ENCODE peak calls at places on chromosome 19, in ten cellular contexts. One of them, this sample, is unnamed.
A peak's percentile ranks its signal among the peaks of the same experiment; 100 is the strongest.

GRCh38 chr19:40247178-40247577 is 20.7 kb upstream of the CCNP start:
- DNase-seq in CD4-positive, alpha-beta memory T cell: no peak
- DNase-seq in neural crest cell: no peak
- DNase-seq in stimulated activated CD4-positive, alpha-beta T cell treated with anti-CD3 and anti-CD28 coated beads, TNF-alpha, amount 100 ng/mL, for 4 hours: no peak
- DNase-seq in NCI-H345: no peak
- DNase-seq in brain pericyte: no peak
- DNase-seq in omental fat pad: no peak
- DNase-seq in amygdala: no peak
- DNase-seq in globus pallidus: no peak
- DNase-seq in anterior cingulate cortex: no peak
- DNase-seq in this sample: no peak

GRCh38 chr19:6948884-6949283 is 61.5 kb downstream of the ADGRE1 start:
- DNase-seq in stimulated activated CD4-positive, alpha-beta T cell treated with anti-CD3 and anti-CD28 coated beads, TNF-alpha, amount 100 ng/mL, for 4 hours: no peak
- DNase-seq in CD4-positive, alpha-beta memory T cell: no peak
- DNase-seq in anterior cingulate cortex: no peak
- DNase-seq in neural crest cell: no peak
- DNase-seq in NCI-H345: no peak
- DNase-seq in brain pericyte: no peak
- DNase-seq in omental fat pad: no peak
- DNase-seq in amygdala: no peak
- DNase-seq in globus pallidus: no peak
- DNase-seq in this sample: no peak

GRCh38 chr19:48506138-48506733 is 5.4 kb downstream of the LMTK3 start:
- DNase-seq in CD4-positive, alpha-beta memory T cell: peak; percentile 67
- DNase-seq in NCI-H345: peak; percentile 24
- DNase-seq in neural crest cell: no peak
- DNase-seq in omental fat pad: no peak
- DNase-seq in stimulated activated CD4-positive, alpha-beta T cell treated with anti-CD3 and anti-CD28 coated beads, TNF-alpha, amount 100 ng/mL, for 4 hours: no peak
- DNase-seq in brain pericyte: no peak
- DNase-seq in globus pallidus: no peak
- DNase-seq in anterior cingulate cortex: no peak
- DNase-seq in amygdala: no peak
- DNase-seq in this sample: peak; percentile 64

GRCh38 chr19:11041966-11042627 is 47.2 kb upstream of the LDLR start:
- DNase-seq in amygdala: no peak
- DNase-seq in brain pericyte: no peak
- DNase-seq in neural crest cell: no peak
- DNase-seq in omental fat pad: no peak
- DNase-seq in stimulated activated CD4-positive, alpha-beta T cell treated with anti-CD3 and anti-CD28 coated beads, TNF-alpha, amount 100 ng/mL, for 4 hours: no peak
- DNase-seq in anterior cingulate cortex: no peak
- DNase-seq in NCI-H345: no peak
- DNase-seq in globus pallidus: no peak
- DNase-seq in CD4-positive, alpha-beta memory T cell: no peak
- DNase-seq in this sample: no peak

GRCh38 chr19:29404951-29405727 is 120.7 kb upstream of the VSTM2B start:
- DNase-seq in neural crest cell: peak; percentile 13
- DNase-seq in NCI-H345: peak; percentile 99
- DNase-seq in globus pallidus: no peak
- DNase-seq in CD4-positive, alpha-beta memory T cell: no peak
- DNase-seq in anterior cingulate cortex: no peak
- DNase-seq in brain pericyte: no peak
- DNase-seq in amygdala: no peak
- DNase-seq in omental fat pad: no peak
- DNase-seq in stimulated activated CD4-positive, alpha-beta T cell treated with anti-CD3 and anti-CD28 coated beads, TNF-alpha, amount 100 ng/mL, for 4 hours: no peak
- DNase-seq in this sample: no peak

GRCh38 chr19:17121736-17122293 is 46.2 kb downstream of the MYO9B start:
- DNase-seq in CD4-positive, alpha-beta memory T cell: no peak
- DNase-seq in NCI-H345: no peak
- DNase-seq in brain pericyte: no peak
- DNase-seq in amygdala: no peak
- DNase-seq in globus pallidus: no peak
- DNase-seq in stimulated activated CD4-positive, alpha-beta T cell treated with anti-CD3 and anti-CD28 coated beads, TNF-alpha, amount 100 ng/mL, for 4 hours: no peak
- DNase-seq in neural crest cell: no peak
- DNase-seq in omental fat pad: no peak
- DNase-seq in anterior cingulate cortex: no peak
- DNase-seq in this sample: peak; percentile 54

GRCh38 chr19:10142701-10143375 is 23.1 kb upstream of the EIF3G start:
- DNase-seq in stimulated activated CD4-positive, alpha-beta T cell treated with anti-CD3 and anti-CD28 coated beads, TNF-alpha, amount 100 ng/mL, for 4 hours: peak; percentile 23
- DNase-seq in anterior cingulate cortex: no peak
- DNase-seq in omental fat pad: no peak
- DNase-seq in amygdala: no peak
- DNase-seq in globus pallidus: no peak
- DNase-seq in neural crest cell: no peak
- DNase-seq in CD4-positive, alpha-beta memory T cell: peak; percentile 81
- DNase-seq in NCI-H345: no peak
- DNase-seq in brain pericyte: no peak
- DNase-seq in this sample: no peak

GRCh38 chr19:50563597-50563996 is 4.6 kb downstream of the LRRC4B start:
- DNase-seq in amygdala: no peak
- DNase-seq in brain pericyte: no peak
- DNase-seq in CD4-positive, alpha-beta memory T cell: no peak
- DNase-seq in NCI-H345: no peak
- DNase-seq in globus pallidus: no peak
- DNase-seq in neural crest cell: no peak
- DNase-seq in anterior cingulate cortex: no peak
- DNase-seq in omental fat pad: no peak
- DNase-seq in stimulated activated CD4-positive, alpha-beta T cell treated with anti-CD3 and anti-CD28 coated beads, TNF-alpha, amount 100 ng/mL, for 4 hours: no peak
- DNase-seq in this sample: no peak

GRCh38 chr19:6086081-6086858 is 24.0 kb downstream of the RFX2 start:
- DNase-seq in brain pericyte: no peak
- DNase-seq in neural crest cell: no peak
- DNase-seq in amygdala: no peak
- DNase-seq in globus pallidus: no peak
- DNase-seq in NCI-H345: no peak
- DNase-seq in anterior cingulate cortex: no peak
- DNase-seq in CD4-positive, alpha-beta memory T cell: no peak
- DNase-seq in stimulated activated CD4-positive, alpha-beta T cell treated with anti-CD3 and anti-CD28 coated beads, TNF-alpha, amount 100 ng/mL, for 4 hours: no peak
- DNase-seq in omental fat pad: no peak
- DNase-seq in this sample: peak; percentile 83

GRCh38 chr19:6238643-6239281 is 41.0 kb downstream of the MLLT1 start:
- DNase-seq in stimulated activated CD4-positive, alpha-beta T cell treated with anti-CD3 and anti-CD28 coated beads, TNF-alpha, amount 100 ng/mL, for 4 hours: no peak
- DNase-seq in NCI-H345: no peak
- DNase-seq in globus pallidus: no peak
- DNase-seq in omental fat pad: no peak
- DNase-seq in brain pericyte: no peak
- DNase-seq in CD4-positive, alpha-beta memory T cell: no peak
- DNase-seq in neural crest cell: no peak
- DNase-seq in anterior cingulate cortex: no peak
- DNase-seq in amygdala: peak; percentile 29
- DNase-seq in this sample: peak; percentile 66

GRCh38 chr19:55266404-55266803 is 7.6 kb upstream of the PPP6R1 start:
- DNase-seq in omental fat pad: no peak
- DNase-seq in CD4-positive, alpha-beta memory T cell: no peak
- DNase-seq in stimulated activated CD4-positive, alpha-beta T cell treated with anti-CD3 and anti-CD28 coated beads, TNF-alpha, amount 100 ng/mL, for 4 hours: no peak
- DNase-seq in amygdala: no peak
- DNase-seq in anterior cingulate cortex: no peak
- DNase-seq in NCI-H345: no peak
- DNase-seq in neural crest cell: no peak
- DNase-seq in brain pericyte: no peak
- DNase-seq in globus pallidus: no peak
- DNase-seq in this sample: no peak

GRCh38 chr19:3080281-3080680 is 13.9 kb upstream of the GNA11 start:
- DNase-seq in globus pallidus: no peak
- DNase-seq in anterior cingulate cortex: no peak
- DNase-seq in amygdala: no peak
- DNase-seq in brain pericyte: no peak
- DNase-seq in CD4-positive, alpha-beta memory T cell: no peak
- DNase-seq in neural crest cell: no peak
- DNase-seq in omental fat pad: no peak
- DNase-seq in stimulated activated CD4-positive, alpha-beta T cell treated with anti-CD3 and anti-CD28 coated beads, TNF-alpha, amount 100 ng/mL, for 4 hours: no peak
- DNase-seq in NCI-H345: no peak
- DNase-seq in this sample: peak; percentile 87

GRCh38 chr19:5804516-5805464 is at the start of gene NRTN:
- DNase-seq in amygdala: no peak
- DNase-seq in brain pericyte: no peak
- DNase-seq in NCI-H345: peak; percentile 68
- DNase-seq in stimulated activated CD4-positive, alpha-beta T cell treated with anti-CD3 and anti-CD28 coated beads, TNF-alpha, amount 100 ng/mL, for 4 hours: peak; percentile 43
- DNase-seq in neural crest cell: no peak
- DNase-seq in CD4-positive, alpha-beta memory T cell: no peak
- DNase-seq in globus pallidus: no peak
- DNase-seq in omental fat pad: no peak
- DNase-seq in anterior cingulate cortex: no peak
- DNase-seq in this sample: no peak

GRCh38 chr19:44643605-44644390 is at the start of gene PVR:
- DNase-seq in brain pericyte: no peak
- DNase-seq in amygdala: peak; percentile 24
- DNase-seq in CD4-positive, alpha-beta memory T cell: no peak
- DNase-seq in neural crest cell: peak; percentile 57
- DNase-seq in NCI-H345: peak; percentile 55
- DNase-seq in anterior cingulate cortex: peak; percentile 40
- DNase-seq in globus pallidus: peak; percentile 64
- DNase-seq in omental fat pad: peak; percentile 32
- DNase-seq in stimulated activated CD4-positive, alpha-beta T cell treated with anti-CD3 and anti-CD28 coated beads, TNF-alpha, amount 100 ng/mL, for 4 hours: peak; percentile 15
- DNase-seq in this sample: peak; percentile 86

GRCh38 chr19:8146877-8147575 is 2.4 kb downstream of the FBN3 start:
- DNase-seq in globus pallidus: no peak
- DNase-seq in omental fat pad: no peak
- DNase-seq in CD4-positive, alpha-beta memory T cell: no peak
- DNase-seq in NCI-H345: no peak
- DNase-seq in amygdala: no peak
- DNase-seq in anterior cingulate cortex: no peak
- DNase-seq in neural crest cell: no peak
- DNase-seq in stimulated activated CD4-positive, alpha-beta T cell treated with anti-CD3 and anti-CD28 coated beads, TNF-alpha, amount 100 ng/mL, for 4 hours: no peak
- DNase-seq in brain pericyte: no peak
- DNase-seq in this sample: no peak

This sample was measured in M059J.